ENCODE peak calls at places on chromosomes 12 and 14, in ten cellular contexts. One of them, this sample, is unnamed.

GRCh38 chr12:92039048-92039447 is 106.6 kb downstream of the BTG1 start:
- DNase-seq in thyroid gland: no peak
- DNase-seq in stimulated activated CD4-positive, alpha-beta T cell treated with anti-CD3 and anti-CD28 coated beads, Interleukin-2, amount 100 ng/mL, for 48 hours: no peak
- DNase-seq in HS-27A: no peak
- DNase-seq in HFFc6: no peak
- DNase-seq in fibroblast of mammary gland: no peak
- DNase-seq in neuronal stem cell: no peak
- DNase-seq in activated CD4-positive, alpha-beta T cell treated with anti-CD3 and anti-CD28 coated beads, Interleukin-2, amount 50 U/mL, for 24 hours: no peak
- DNase-seq in caudate nucleus: no peak
- DNase-seq in HepG2: no peak
- DNase-seq in this sample: no peak

GRCh38 chr12:71236133-71236660 is 78.4 kb upstream of the TSPAN8 start:
- DNase-seq in neuronal stem cell: no peak
- DNase-seq in HepG2: no peak
- DNase-seq in thyroid gland: no peak
- DNase-seq in HS-27A: no peak
- DNase-seq in activated CD4-positive, alpha-beta T cell treated with anti-CD3 and anti-CD28 coated beads, Interleukin-2, amount 50 U/mL, for 24 hours: no peak
- DNase-seq in caudate nucleus: no peak
- DNase-seq in fibroblast of mammary gland: no peak
- DNase-seq in HFFc6: no peak
- DNase-seq in stimulated activated CD4-positive, alpha-beta T cell treated with anti-CD3 and anti-CD28 coated beads, Interleukin-2, amount 100 ng/mL, for 48 hours: no peak
- DNase-seq in this sample: no peak

GRCh38 chr12:90163975-90164374 is 455.3 kb upstream of the ATP2B1 start:
- DNase-seq in thyroid gland: no peak
- DNase-seq in activated CD4-positive, alpha-beta T cell treated with anti-CD3 and anti-CD28 coated beads, Interleukin-2, amount 50 U/mL, for 24 hours: no peak
- DNase-seq in HepG2: no peak
- DNase-seq in fibroblast of mammary gland: peak
- DNase-seq in neuronal stem cell: no peak
- DNase-seq in HFFc6: no peak
- DNase-seq in HS-27A: no peak
- DNase-seq in caudate nucleus: no peak
- DNase-seq in stimulated activated CD4-positive, alpha-beta T cell treated with anti-CD3 and anti-CD28 coated beads, Interleukin-2, amount 100 ng/mL, for 48 hours: no peak
- DNase-seq in this sample: no peak

GRCh38 chr12:52440821-52441319 is 6.7 kb upstream of the KRT75 start:
- DNase-seq in HepG2: no peak
- DNase-seq in thyroid gland: no peak
- DNase-seq in caudate nucleus: no peak
- DNase-seq in neuronal stem cell: no peak
- DNase-seq in HS-27A: no peak
- DNase-seq in activated CD4-positive, alpha-beta T cell treated with anti-CD3 and anti-CD28 coated beads, Interleukin-2, amount 50 U/mL, for 24 hours: no peak
- DNase-seq in HFFc6: peak
- DNase-seq in fibroblast of mammary gland: peak
- DNase-seq in stimulated activated CD4-positive, alpha-beta T cell treated with anti-CD3 and anti-CD28 coated beads, Interleukin-2, amount 100 ng/mL, for 48 hours: no peak
- DNase-seq in this sample: no peak

GRCh38 chr12:89874146-89874545 is 165.5 kb upstream of the ATP2B1 start:
- DNase-seq in stimulated activated CD4-positive, alpha-beta T cell treated with anti-CD3 and anti-CD28 coated beads, Interleukin-2, amount 100 ng/mL, for 48 hours: no peak
- DNase-seq in HS-27A: no peak
- DNase-seq in thyroid gland: no peak
- DNase-seq in HFFc6: no peak
- DNase-seq in caudate nucleus: no peak
- DNase-seq in fibroblast of mammary gland: no peak
- DNase-seq in activated CD4-positive, alpha-beta T cell treated with anti-CD3 and anti-CD28 coated beads, Interleukin-2, amount 50 U/mL, for 24 hours: no peak
- DNase-seq in neuronal stem cell: no peak
- DNase-seq in HepG2: no peak
- DNase-seq in this sample: no peak

GRCh38 chr12:103882861-103883596 is 42.0 kb upstream of the NT5DC3 start:
- DNase-seq in caudate nucleus: no peak
- DNase-seq in activated CD4-positive, alpha-beta T cell treated with anti-CD3 and anti-CD28 coated beads, Interleukin-2, amount 50 U/mL, for 24 hours: no peak
- DNase-seq in fibroblast of mammary gland: no peak
- DNase-seq in HepG2: no peak
- DNase-seq in neuronal stem cell: no peak
- DNase-seq in thyroid gland: peak
- DNase-seq in HS-27A: no peak
- DNase-seq in HFFc6: no peak
- DNase-seq in stimulated activated CD4-positive, alpha-beta T cell treated with anti-CD3 and anti-CD28 coated beads, Interleukin-2, amount 100 ng/mL, for 48 hours: no peak
- DNase-seq in this sample: no peak

GRCh38 chr12:132494294-132495164 is 4.6 kb downstream of the FBRSL1 start:
- DNase-seq in HFFc6: no peak
- DNase-seq in fibroblast of mammary gland: no peak
- DNase-seq in stimulated activated CD4-positive, alpha-beta T cell treated with anti-CD3 and anti-CD28 coated beads, Interleukin-2, amount 100 ng/mL, for 48 hours: no peak
- DNase-seq in HS-27A: no peak
- DNase-seq in caudate nucleus: no peak
- DNase-seq in activated CD4-positive, alpha-beta T cell treated with anti-CD3 and anti-CD28 coated beads, Interleukin-2, amount 50 U/mL, for 24 hours: no peak
- DNase-seq in neuronal stem cell: no peak
- DNase-seq in thyroid gland: peak
- DNase-seq in HepG2: no peak
- DNase-seq in this sample: peak

GRCh38 chr12:102896067-102896466 is 21.0 kb downstream of the PAH start:
- DNase-seq in thyroid gland: no peak
- DNase-seq in neuronal stem cell: no peak
- DNase-seq in HepG2: no peak
- DNase-seq in activated CD4-positive, alpha-beta T cell treated with anti-CD3 and anti-CD28 coated beads, Interleukin-2, amount 50 U/mL, for 24 hours: no peak
- DNase-seq in HFFc6: no peak
- DNase-seq in HS-27A: no peak
- DNase-seq in stimulated activated CD4-positive, alpha-beta T cell treated with anti-CD3 and anti-CD28 coated beads, Interleukin-2, amount 100 ng/mL, for 48 hours: no peak
- DNase-seq in caudate nucleus: no peak
- DNase-seq in fibroblast of mammary gland: no peak
- DNase-seq in this sample: no peak

GRCh38 chr12:49909826-49910225 is 6.1 kb upstream of the FAIM2 start:
- DNase-seq in HFFc6: no peak
- DNase-seq in HepG2: peak
- DNase-seq in stimulated activated CD4-positive, alpha-beta T cell treated with anti-CD3 and anti-CD28 coated beads, Interleukin-2, amount 100 ng/mL, for 48 hours: no peak
- DNase-seq in HS-27A: no peak
- DNase-seq in activated CD4-positive, alpha-beta T cell treated with anti-CD3 and anti-CD28 coated beads, Interleukin-2, amount 50 U/mL, for 24 hours: no peak
- DNase-seq in fibroblast of mammary gland: peak
- DNase-seq in neuronal stem cell: peak
- DNase-seq in caudate nucleus: no peak
- DNase-seq in thyroid gland: peak
- DNase-seq in this sample: no peak

GRCh38 chr14:55126932-55127490 is 2.0 kb upstream of the LGALS3 start:
- DNase-seq in caudate nucleus: no peak
- DNase-seq in stimulated activated CD4-positive, alpha-beta T cell treated with anti-CD3 and anti-CD28 coated beads, Interleukin-2, amount 100 ng/mL, for 48 hours: no peak
- DNase-seq in neuronal stem cell: no peak
- DNase-seq in thyroid gland: no peak
- DNase-seq in HepG2: no peak
- DNase-seq in activated CD4-positive, alpha-beta T cell treated with anti-CD3 and anti-CD28 coated beads, Interleukin-2, amount 50 U/mL, for 24 hours: no peak
- DNase-seq in HS-27A: no peak
- DNase-seq in HFFc6: no peak
- DNase-seq in fibroblast of mammary gland: no peak
- DNase-seq in this sample: no peak

GRCh38 chr12:5379737-5380496 is 52.0 kb upstream of the NTF3 start:
- DNase-seq in fibroblast of mammary gland: no peak
- DNase-seq in caudate nucleus: no peak
- DNase-seq in thyroid gland: no peak
- DNase-seq in HepG2: no peak
- DNase-seq in HS-27A: no peak
- DNase-seq in neuronal stem cell: no peak
- DNase-seq in HFFc6: no peak
- DNase-seq in stimulated activated CD4-positive, alpha-beta T cell treated with anti-CD3 and anti-CD28 coated beads, Interleukin-2, amount 100 ng/mL, for 48 hours: no peak
- DNase-seq in activated CD4-positive, alpha-beta T cell treated with anti-CD3 and anti-CD28 coated beads, Interleukin-2, amount 50 U/mL, for 24 hours: no peak
- DNase-seq in this sample: no peak